ENCODE peak calls at places on chromosomes 11 and 22, in eight cellular contexts. One of them, this sample, is unnamed.

GRCh38 chr11:121105063-121105480 is 4.0 kb downstream of the TECTA start:
- DNase-seq in NAMALWA: no peak
- DNase-seq in activated naive CD8-positive, alpha-beta T cell treated with anti-CD3 and anti-CD28 coated beads, Interleukin-2, amount 50 U/mL, for 24 hours: no peak
- DNase-seq in activated CD8-positive, alpha-beta memory T cell treated with anti-CD3 and anti-CD28 coated beads, Interleukin-2, amount 10 ng/mL, durations not matched to agents 7 days and 5 days: no peak
- DNase-seq in non-pigmented ciliary epithelial cell: no peak
- DNase-seq in stimulated activated CD4-positive, alpha-beta T cell treated with anti-CD3 and anti-CD28 coated beads, Interleukin-12 subunit alpha, Interleukin-12 subunit beta, amount 100 ng/mL, for 4 hours: no peak
- DNase-seq in Calu3: no peak
- DNase-seq in Daoy: no peak
- DNase-seq in this sample: no peak

GRCh38 chr11:28860898-28861297 is 752.7 kb downstream of the METTL15 start:
- DNase-seq in activated CD8-positive, alpha-beta memory T cell treated with anti-CD3 and anti-CD28 coated beads, Interleukin-2, amount 10 ng/mL, durations not matched to agents 7 days and 5 days: no peak
- DNase-seq in NAMALWA: no peak
- DNase-seq in Daoy: peak
- DNase-seq in activated naive CD8-positive, alpha-beta T cell treated with anti-CD3 and anti-CD28 coated beads, Interleukin-2, amount 50 U/mL, for 24 hours: no peak
- DNase-seq in Calu3: no peak
- DNase-seq in stimulated activated CD4-positive, alpha-beta T cell treated with anti-CD3 and anti-CD28 coated beads, Interleukin-12 subunit alpha, Interleukin-12 subunit beta, amount 100 ng/mL, for 4 hours: no peak
- DNase-seq in non-pigmented ciliary epithelial cell: peak
- DNase-seq in this sample: peak

GRCh38 chr22:38214248-38215056 is 12.7 kb downstream of the MAFF start:
- DNase-seq in activated naive CD8-positive, alpha-beta T cell treated with anti-CD3 and anti-CD28 coated beads, Interleukin-2, amount 50 U/mL, for 24 hours: peak
- DNase-seq in activated CD8-positive, alpha-beta memory T cell treated with anti-CD3 and anti-CD28 coated beads, Interleukin-2, amount 10 ng/mL, durations not matched to agents 7 days and 5 days: peak
- DNase-seq in Daoy: peak
- DNase-seq in stimulated activated CD4-positive, alpha-beta T cell treated with anti-CD3 and anti-CD28 coated beads, Interleukin-12 subunit alpha, Interleukin-12 subunit beta, amount 100 ng/mL, for 4 hours: peak
- DNase-seq in non-pigmented ciliary epithelial cell: no peak
- DNase-seq in Calu3: no peak
- DNase-seq in NAMALWA: peak
- DNase-seq in this sample: no peak

GRCh38 chr22:30841264-30841663 is 127.3 kb downstream of the MORC2 start:
- DNase-seq in activated naive CD8-positive, alpha-beta T cell treated with anti-CD3 and anti-CD28 coated beads, Interleukin-2, amount 50 U/mL, for 24 hours: no peak
- DNase-seq in NAMALWA: no peak
- DNase-seq in Daoy: no peak
- DNase-seq in activated CD8-positive, alpha-beta memory T cell treated with anti-CD3 and anti-CD28 coated beads, Interleukin-2, amount 10 ng/mL, durations not matched to agents 7 days and 5 days: no peak
- DNase-seq in stimulated activated CD4-positive, alpha-beta T cell treated with anti-CD3 and anti-CD28 coated beads, Interleukin-12 subunit alpha, Interleukin-12 subunit beta, amount 100 ng/mL, for 4 hours: no peak
- DNase-seq in Calu3: no peak
- DNase-seq in non-pigmented ciliary epithelial cell: no peak
- DNase-seq in this sample: no peak

GRCh38 chr11:12088047-12088481 is 22.3 kb upstream of the MICAL2 start:
- DNase-seq in NAMALWA: no peak
- DNase-seq in activated naive CD8-positive, alpha-beta T cell treated with anti-CD3 and anti-CD28 coated beads, Interleukin-2, amount 50 U/mL, for 24 hours: no peak
- DNase-seq in Daoy: peak
- DNase-seq in activated CD8-positive, alpha-beta memory T cell treated with anti-CD3 and anti-CD28 coated beads, Interleukin-2, amount 10 ng/mL, durations not matched to agents 7 days and 5 days: peak
- DNase-seq in Calu3: peak
- DNase-seq in non-pigmented ciliary epithelial cell: no peak
- DNase-seq in stimulated activated CD4-positive, alpha-beta T cell treated with anti-CD3 and anti-CD28 coated beads, Interleukin-12 subunit alpha, Interleukin-12 subunit beta, amount 100 ng/mL, for 4 hours: no peak
- DNase-seq in this sample: peak

GRCh38 chr11:17714356-17714854 is 5.0 kb upstream of the MYOD1 start:
- DNase-seq in activated CD8-positive, alpha-beta memory T cell treated with anti-CD3 and anti-CD28 coated beads, Interleukin-2, amount 10 ng/mL, durations not matched to agents 7 days and 5 days: no peak
- DNase-seq in NAMALWA: no peak
- DNase-seq in Daoy: no peak
- DNase-seq in stimulated activated CD4-positive, alpha-beta T cell treated with anti-CD3 and anti-CD28 coated beads, Interleukin-12 subunit alpha, Interleukin-12 subunit beta, amount 100 ng/mL, for 4 hours: no peak
- DNase-seq in activated naive CD8-positive, alpha-beta T cell treated with anti-CD3 and anti-CD28 coated beads, Interleukin-2, amount 50 U/mL, for 24 hours: no peak
- DNase-seq in Calu3: no peak
- DNase-seq in non-pigmented ciliary epithelial cell: no peak
- DNase-seq in this sample: no peak

GRCh38 chr11:65776196-65776595 is 4.6 kb downstream of the AP5B1 start:
- DNase-seq in activated CD8-positive, alpha-beta memory T cell treated with anti-CD3 and anti-CD28 coated beads, Interleukin-2, amount 10 ng/mL, durations not matched to agents 7 days and 5 days: no peak
- DNase-seq in Calu3: no peak
- DNase-seq in NAMALWA: no peak
- DNase-seq in stimulated activated CD4-positive, alpha-beta T cell treated with anti-CD3 and anti-CD28 coated beads, Interleukin-12 subunit alpha, Interleukin-12 subunit beta, amount 100 ng/mL, for 4 hours: no peak
- DNase-seq in Daoy: no peak
- DNase-seq in activated naive CD8-positive, alpha-beta T cell treated with anti-CD3 and anti-CD28 coated beads, Interleukin-2, amount 50 U/mL, for 24 hours: no peak
- DNase-seq in non-pigmented ciliary epithelial cell: no peak
- DNase-seq in this sample: no peak

GRCh38 chr11:124788521-124788920 is 11.7 kb downstream of the MSANTD2 start:
- DNase-seq in NAMALWA: no peak
- DNase-seq in activated naive CD8-positive, alpha-beta T cell treated with anti-CD3 and anti-CD28 coated beads, Interleukin-2, amount 50 U/mL, for 24 hours: no peak
- DNase-seq in activated CD8-positive, alpha-beta memory T cell treated with anti-CD3 and anti-CD28 coated beads, Interleukin-2, amount 10 ng/mL, durations not matched to agents 7 days and 5 days: no peak
- DNase-seq in non-pigmented ciliary epithelial cell: no peak
- DNase-seq in Calu3: no peak
- DNase-seq in Daoy: no peak
- DNase-seq in stimulated activated CD4-positive, alpha-beta T cell treated with anti-CD3 and anti-CD28 coated beads, Interleukin-12 subunit alpha, Interleukin-12 subunit beta, amount 100 ng/mL, for 4 hours: no peak
- DNase-seq in this sample: no peak

GRCh38 chr11:117610901-117611300 is 186.1 kb downstream of the DSCAML1 start:
- DNase-seq in Calu3: no peak
- DNase-seq in activated naive CD8-positive, alpha-beta T cell treated with anti-CD3 and anti-CD28 coated beads, Interleukin-2, amount 50 U/mL, for 24 hours: no peak
- DNase-seq in non-pigmented ciliary epithelial cell: no peak
- DNase-seq in stimulated activated CD4-positive, alpha-beta T cell treated with anti-CD3 and anti-CD28 coated beads, Interleukin-12 subunit alpha, Interleukin-12 subunit beta, amount 100 ng/mL, for 4 hours: no peak
- DNase-seq in NAMALWA: no peak
- DNase-seq in Daoy: peak
- DNase-seq in activated CD8-positive, alpha-beta memory T cell treated with anti-CD3 and anti-CD28 coated beads, Interleukin-2, amount 10 ng/mL, durations not matched to agents 7 days and 5 days: no peak
- DNase-seq in this sample: no peak

GRCh38 chr11:33696411-33696810 is 4.2 kb downstream of the C11orf91 start:
- DNase-seq in activated CD8-positive, alpha-beta memory T cell treated with anti-CD3 and anti-CD28 coated beads, Interleukin-2, amount 10 ng/mL, durations not matched to agents 7 days and 5 days: no peak
- DNase-seq in Daoy: no peak
- DNase-seq in Calu3: peak
- DNase-seq in activated naive CD8-positive, alpha-beta T cell treated with anti-CD3 and anti-CD28 coated beads, Interleukin-2, amount 50 U/mL, for 24 hours: no peak
- DNase-seq in stimulated activated CD4-positive, alpha-beta T cell treated with anti-CD3 and anti-CD28 coated beads, Interleukin-12 subunit alpha, Interleukin-12 subunit beta, amount 100 ng/mL, for 4 hours: no peak
- DNase-seq in non-pigmented ciliary epithelial cell: no peak
- DNase-seq in NAMALWA: no peak
- DNase-seq in this sample: no peak